ENCODE peak calls at places on chromosomes 1 and 21, in four cellular contexts. A is keratinocyte, S is fibroblast of lung, Q is lung. R is an unnamed sample.
A peak's percentile ranks its signal among the peaks of the same experiment; 100 is the strongest.

GRCh38 chr1:99598738-99599411 is 47.0 kb upstream of the PALMD start:
- DNase-seq in A (no peak), S (no peak), Q (no peak), R (no peak)

GRCh38 chr1:1101503-1101902 is 14.4 kb downstream of the C1orf159 start:
- DNase-seq in A (no peak), S (no peak), Q (no peak), R (no peak)

GRCh38 chr1:36752891-36753361 is 270.2 kb upstream of the CSF3R start:
- DNase-seq in A (no peak), S (no peak), Q (no peak), R (no peak)

GRCh38 chr1:182226618-182227017 is 165.0 kb downstream of the GLUL start:
- DNase-seq in A (no peak), S (no peak), Q (no peak), R (no peak)

GRCh38 chr21:37367758-37368535 is 1.4 kb downstream of the DYRK1A start:
- DNase-seq in A (no peak), S (peak; percentile 37), Q (no peak), R (no peak)

GRCh38 chr1:231351816-231352215 is 13.7 kb downstream of the SPRTN start:
- DNase-seq in A (no peak), S (no peak), Q (no peak), R (no peak)

GRCh38 chr1:55636691-55637090 is 421.5 kb upstream of the USP24 start:
- DNase-seq in A (no peak), S (no peak), Q (no peak), R (no peak)

GRCh38 chr1:64320470-64320869 is 117.0 kb downstream of the UBE2U start:
- DNase-seq in A (no peak), S (peak; percentile 92), Q (no peak), R (no peak)

GRCh38 chr1:240496941-240497340 is 115.0 kb downstream of the GREM2 start:
- DNase-seq in A (no peak), S (no peak), Q (no peak), R (no peak)

GRCh38 chr1:119926553-119926952 is 30.2 kb upstream of the ADAM30 start:
- DNase-seq in A (no peak), S (no peak), Q (no peak), R (no peak)

GRCh38 chr1:119935373-119935772 is 39.1 kb upstream of the ADAM30 start:
- DNase-seq in A (no peak), S (no peak), Q (no peak), R (no peak)

GRCh38 chr1:119924948-119925898 is 28.9 kb upstream of the ADAM30 start:
- DNase-seq in A (no peak), S (no peak), Q (no peak), R (no peak)

GRCh38 chr1:119933397-119933796 is 37.1 kb upstream of the ADAM30 start:
- DNase-seq in A (no peak), S (no peak), Q (no peak), R (no peak)

GRCh38 chr1:119929643-119930310 is 33.5 kb upstream of the ADAM30 start:
- DNase-seq in A (no peak), S (no peak), Q (no peak), R (no peak)
- H3K36me3 ChIP-seq in A (peaks cover 26% of the 10 kb centered on the region), S (peaks cover 23% of the 10 kb centered on the region), Q (peaks cover 25% of the 10 kb centered on the region), R (peaks cover 12% of the 10 kb centered on the region)

DNA sequence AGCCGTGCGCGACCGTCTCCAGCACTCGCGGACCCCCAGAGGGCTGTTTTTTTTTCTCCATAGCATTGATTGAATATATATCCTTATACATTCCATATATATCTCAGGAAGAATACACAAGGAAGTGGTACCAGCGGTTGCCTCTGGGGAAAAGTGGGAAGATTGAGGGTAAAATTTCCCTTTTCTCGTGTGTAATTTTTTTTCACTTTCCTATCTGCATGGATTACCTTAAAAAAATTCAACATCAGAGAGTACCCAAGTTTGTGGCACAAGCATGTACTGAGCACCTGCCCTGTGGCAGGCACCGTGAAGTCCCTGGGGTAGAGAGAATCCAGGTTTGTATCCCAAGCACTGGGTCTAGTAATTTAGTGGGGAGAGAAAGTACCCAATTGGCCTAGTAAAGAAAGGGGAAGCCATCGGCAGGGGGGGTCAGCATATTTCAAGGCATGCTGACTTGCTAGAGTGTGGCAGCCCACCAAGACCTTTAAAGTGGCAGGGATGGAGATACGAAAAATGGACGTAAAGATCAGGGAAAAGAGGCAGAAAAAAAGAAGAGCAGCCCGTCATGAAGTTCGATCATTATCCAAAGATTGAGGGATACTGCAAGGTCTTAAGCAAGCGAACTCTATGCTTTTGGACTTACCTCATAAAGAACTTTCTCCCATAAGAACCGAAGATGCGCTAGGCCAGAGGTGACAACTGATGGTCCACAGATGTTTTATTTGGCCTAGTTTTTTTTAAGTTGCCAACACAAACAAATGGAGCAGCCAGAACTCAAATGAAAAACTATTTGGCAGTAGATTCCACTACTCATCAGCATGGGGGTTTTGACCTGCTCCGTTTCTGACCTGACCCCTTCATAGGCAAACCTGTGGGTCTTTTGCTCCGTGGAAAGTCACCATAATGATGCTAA is 1.5 kb upstream of the HMGN1 start:
- DNase-seq in A (no peak), S (peak; percentile 48), Q (no peak), R (no peak)
- H3K4me3 ChIP-seq in A (peak overlapping the region; percentile 71), S (no peak overlapping the region), Q (no peak overlapping the region), R (peak overlapping the region; percentile 52)

GRCh38 chr1:223780318-223780717 is 65.4 kb downstream of the TP53BP2 start:
- DNase-seq in A (no peak), S (no peak), Q (no peak), R (no peak)

GRCh38 chr1:223785808-223786207 is 59.9 kb downstream of the TP53BP2 start:
- DNase-seq in A (no peak), S (peak; percentile 52), Q (no peak), R (no peak)

GRCh38 chr1:223780926-223781325 is 64.8 kb downstream of the TP53BP2 start:
- DNase-seq in A (no peak), S (no peak), Q (no peak), R (no peak)

GRCh38 chr1:223784541-223784940 is 61.2 kb downstream of the TP53BP2 start:
- DNase-seq in A (no peak), S (no peak), Q (no peak), R (no peak)

GRCh38 chr1:223783676-223784075 is 62.1 kb downstream of the TP53BP2 start:
- DNase-seq in A (no peak), S (no peak), Q (no peak), R (no peak)
- H3K36me3 ChIP-seq in A (peaks cover 10% of the 10 kb centered on the region), S (peaks cover 3% of the 10 kb centered on the region), Q (peaks cover 13% of the 10 kb centered on the region), R (no peaks in the 10 kb centered on the region)

DNA sequence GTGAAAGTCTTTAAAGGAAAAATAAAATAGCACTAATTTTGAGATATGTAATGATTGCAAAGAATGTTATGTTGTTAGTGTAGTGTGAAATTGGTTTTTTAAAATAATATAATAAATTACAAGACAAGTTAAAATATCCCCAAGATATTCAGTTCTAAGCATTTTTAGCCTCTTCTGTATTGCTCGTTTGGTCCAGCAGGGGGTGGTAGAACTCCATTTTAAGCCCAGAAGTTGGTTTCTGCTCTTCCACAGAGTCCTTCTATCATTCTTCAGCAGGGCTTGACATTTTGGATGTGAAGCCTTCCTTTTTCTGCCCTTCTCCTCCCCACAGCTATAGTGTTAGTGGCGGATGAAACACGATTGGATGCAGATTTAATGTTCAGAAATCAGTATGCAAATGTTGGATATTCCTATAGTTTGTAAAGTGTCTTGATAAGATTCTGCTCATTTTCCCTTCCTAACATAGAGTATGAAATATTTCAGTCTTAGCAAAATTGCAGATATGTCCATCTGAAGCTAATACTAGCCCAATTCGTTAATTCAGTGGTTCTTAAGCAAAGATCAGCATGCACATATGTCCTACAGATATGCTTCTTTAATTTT is 1.5 kb downstream of the NCAM2 start:
- DNase-seq in A (no peak), S (peak; percentile 73), Q (no peak), R (no peak)
- H3K4me3 ChIP-seq in A (no peak overlapping the region), S (no peak overlapping the region), Q (no peak overlapping the region), R (no peak overlapping the region)

GRCh38 chr1:20775700-20776099 is 11.4 kb downstream of the HP1BP3 start:
- DNase-seq in A (no peak), S (no peak), Q (no peak), R (no peak)
- H3K36me3 ChIP-seq in A (peaks cover 16% of the 10 kb centered on the region), S (peaks cover 12% of the 10 kb centered on the region), Q (peaks cover 9% of the 10 kb centered on the region), R (no peaks in the 10 kb centered on the region)

GRCh38 chr1:53728702-53729535 is 10.0 kb downstream of the GLIS1 start:
- DNase-seq in A (no peak), S (no peak), Q (no peak), R (no peak)
- H3K4me3 ChIP-seq in A (no peak overlapping the region), S (no peak overlapping the region), Q (no peak overlapping the region), R (no peak overlapping the region)

GRCh38 chr1:204227996-204228785 is 14.4 kb upstream of the GOLT1A start:
- DNase-seq in A (no peak), S (no peak), Q (no peak), R (no peak)
- H3K36me3 ChIP-seq in A (peaks cover 7% of the 10 kb centered on the region), S (no peaks in the 10 kb centered on the region), Q (peaks cover 3% of the 10 kb centered on the region), R (peaks cover 4% of the 10 kb centered on the region)

DNA sequence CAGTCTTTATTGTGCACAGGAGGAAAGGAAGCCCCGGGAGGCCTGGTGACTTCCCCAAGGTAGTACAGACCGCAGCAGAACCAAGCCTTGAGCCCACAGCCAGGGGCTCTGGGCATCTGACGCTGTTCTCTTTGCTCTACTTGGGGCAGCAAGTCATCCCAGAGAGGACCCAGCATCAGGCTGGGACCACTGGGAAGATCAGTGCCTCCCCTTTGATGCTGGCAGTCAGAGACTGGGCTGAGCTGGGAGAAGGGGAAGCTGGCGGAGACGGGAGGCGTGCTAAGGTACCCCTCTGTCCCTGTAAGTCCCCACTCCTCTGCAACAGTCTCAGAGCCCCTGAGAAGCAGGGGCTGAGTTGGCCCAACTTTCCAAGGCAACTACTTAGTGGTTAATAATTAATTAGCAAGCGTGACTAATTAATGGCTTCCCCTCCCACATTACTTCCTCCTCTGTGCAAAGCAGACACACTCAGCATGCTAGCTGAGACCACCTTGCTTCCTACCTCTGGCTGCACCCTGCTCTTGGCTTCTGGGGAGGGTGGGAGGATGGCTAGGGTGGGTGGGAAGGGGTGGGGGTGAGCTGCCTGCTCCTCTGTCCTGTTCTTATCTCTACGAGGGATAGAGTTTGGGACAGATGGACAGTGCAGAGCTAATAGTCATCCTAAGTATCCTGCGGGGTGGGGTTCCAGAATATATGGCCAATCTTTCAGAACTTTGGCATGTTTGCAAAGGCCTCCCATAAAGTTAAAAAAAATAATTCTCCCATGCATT is 1.3 kb downstream of the INAVA start:
- DNase-seq in A (no peak), S (no peak), Q (no peak), R (no peak)
- H3K4me3 ChIP-seq in A (peak overlapping the region; percentile 81), S (no peak overlapping the region), Q (no peak overlapping the region), R (peak overlapping the region; percentile 46)

GRCh38 chr1:33025180-33025569 is 11.5 kb downstream of the AK2 start:
- DNase-seq in A (no peak), S (no peak), Q (no peak), R (no peak)
- H3K36me3 ChIP-seq in A (peaks cover 20% of the 10 kb centered on the region), S (no peaks in the 10 kb centered on the region), Q (peaks cover 15% of the 10 kb centered on the region), R (peaks cover 4% of the 10 kb centered on the region)

R was measured in kidney epithelial cell.